ENCODE peak calls at places on chromosomes 2 and 18, in four cellular contexts. P is activated CD8-positive, alpha-beta T cell treated with anti-CD3 and anti-CD28 coated beads for 36 hours; G is bronchial epithelial cell; E is PC-9. H is an unnamed sample.

GRCh38 chr2:109209941-109210340 is 80.9 kb downstream of the SH3RF3 start:
- DNase-seq in P (no peak), E (no peak), G (no peak), H (no peak)

GRCh38 chr2:206983156-206983875 is 44.0 kb downstream of the CPO start:
- DNase-seq in G (no peak), P (no peak), E (peak; percentile 61), H (no peak)

GRCh38 chr2:240351826-240352426 is 83.5 kb upstream of the GPC1 start:
- DNase-seq in P (no peak), G (no peak), E (no peak), H (no peak)

GRCh38 chr2:32832821-32833220 is 113.9 kb upstream of the LTBP1 start:
- DNase-seq in G (peak; percentile 4), E (no peak), P (no peak), H (no peak)

GRCh38 chr2:12852135-12852534 is 135.4 kb downstream of the TRIB2 start:
- DNase-seq in E (no peak), G (no peak), P (no peak), H (no peak)

GRCh38 chr2:69385443-69386151 is 1.4 kb downstream of the GFPT1 start:
- DNase-seq in G (peak; percentile 36), P (no peak), E (peak; percentile 38), H (no peak)

GRCh38 chr18:21933931-21934765 is 193.6 kb downstream of the MIB1 start:
- DNase-seq in G (no peak), E (no peak), P (no peak), H (no peak)

GRCh38 chr18:68796936-68797690 is 767 bp upstream of the CCDC102B start:
- DNase-seq in E (no peak), G (no peak), P (no peak), H (no peak)

GRCh38 chr2:136384541-136385303 is 266.8 kb upstream of the CXCR4 start:
- DNase-seq in P (peak; percentile 61), E (no peak), G (peak; percentile 33), H (peak; percentile 41)

GRCh38 chr2:45432406-45432805 is 178.7 kb downstream of the SRBD1 start:
- DNase-seq in P (no peak), E (no peak), G (peak; percentile 31), H (no peak)

GRCh38 chr2:194672994-194673393 is 984.0 kb upstream of the SLC39A10 start:
- DNase-seq in G (peak; percentile 33), P (no peak), E (no peak), H (no peak)

GRCh38 chr2:102107741-102108070 is 34.8 kb upstream of the IL1R1 start:
- DNase-seq in P (no peak), E (no peak), G (no peak), H (no peak)

GRCh38 chr2:24411488-24412146 is 51.3 kb upstream of the ITSN2 start:
- DNase-seq in E (no peak), P (no peak), G (no peak), H (no peak)

GRCh38 chr2:195672674-195673073 is 15.6 kb downstream of the SLC39A10 start:
- DNase-seq in G (peak; percentile 39), P (no peak), E (no peak), H (no peak)

GRCh38 chr18:2587788-2588187 is 16.4 kb downstream of the NDC80 start:
- DNase-seq in P (no peak), G (no peak), E (no peak), H (no peak)

GRCh38 chr2:144503221-144503620 is 16.7 kb downstream of the ZEB2 start:
- DNase-seq in G (no peak), P (no peak), E (no peak), H (no peak)

GRCh38 chr2:144501118-144501517 is 18.8 kb downstream of the ZEB2 start:
- DNase-seq in E (no peak), P (no peak), G (no peak), H (no peak)

GRCh38 chr2:144505245-144505801 is 14.6 kb downstream of the ZEB2 start:
- DNase-seq in E (no peak), P (peak; percentile 53), G (no peak), H (no peak)

GRCh38 chr2:144502356-144502755 is 17.6 kb downstream of the ZEB2 start:
- DNase-seq in P (no peak), E (no peak), G (no peak), H (no peak)

DNA sequence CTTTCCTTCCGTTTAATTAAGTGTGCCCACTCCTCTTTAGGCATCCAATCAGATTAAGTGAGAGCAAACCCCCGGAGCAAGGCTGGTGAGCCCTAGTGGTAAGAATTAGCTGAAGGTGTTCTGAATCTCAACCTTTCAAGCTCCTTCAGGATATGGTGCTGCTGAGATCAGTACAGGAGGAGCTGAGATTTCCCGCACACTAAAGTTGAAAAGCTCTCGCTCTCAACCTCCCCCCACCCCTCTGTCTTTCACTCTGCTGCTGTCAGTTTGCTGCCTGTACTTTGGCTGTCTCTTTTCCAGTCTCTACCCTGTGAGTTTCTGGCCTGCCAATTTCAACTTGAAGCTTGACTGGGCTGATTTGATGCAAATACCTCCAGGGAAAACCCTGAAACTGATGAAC is 15.7 kb downstream of the ZEB2 start:
- DNase-seq in G (no peak), E (no peak), P (no peak), H (no peak)
- TF ChIP-seq CTCF in G (no peak), E (no peak), P (no peak), H (no peak)

GRCh38 chr2:49459314-49459993 is 305.1 kb upstream of the FSHR start:
- DNase-seq in E (no peak), P (no peak), G (no peak), H (no peak)
- TF ChIP-seq CTCF in E (no peak), P (no peak), G (no peak), H (no peak)

GRCh38 chr18:41721103-41721502 is 233.9 kb upstream of the PIK3C3 start:
- DNase-seq in P (no peak), E (no peak), G (no peak), H (no peak)

GRCh38 chr18:41720226-41720625 is 234.8 kb upstream of the PIK3C3 start:
- DNase-seq in P (no peak), G (no peak), E (no peak), H (no peak)

GRCh38 chr18:41724195-41724594 is 230.8 kb upstream of the PIK3C3 start:
- DNase-seq in E (no peak), P (no peak), G (no peak), H (no peak)

GRCh38 chr18:41714872-41715271 is 240.2 kb upstream of the PIK3C3 start:
- DNase-seq in E (no peak), P (no peak), G (no peak), H (no peak)

GRCh38 chr18:41719808-41720207 is 235.2 kb upstream of the PIK3C3 start:
- DNase-seq in E (no peak), G (no peak), P (no peak), H (no peak)
- TF ChIP-seq CTCF in E (no peak), G (no peak), P (no peak), H (no peak)

GRCh38 chr2:127153691-127154158 is 46.8 kb upstream of the BIN1 start:
- DNase-seq in E (peak; percentile 95), P (no peak), G (peak; percentile 69), H (no peak)

GRCh38 chr2:127146820-127147502 is 40.0 kb upstream of the BIN1 start:
- DNase-seq in G (no peak), P (no peak), E (peak; percentile 47), H (no peak)

GRCh38 chr2:127149384-127149783 is 42.4 kb upstream of the BIN1 start:
- DNase-seq in P (no peak), G (peak; percentile 88), E (peak; percentile 98), H (no peak)

GRCh38 chr2:127154396-127154795 is 47.4 kb upstream of the BIN1 start:
- DNase-seq in G (no peak), P (no peak), E (no peak), H (no peak)

DNA sequence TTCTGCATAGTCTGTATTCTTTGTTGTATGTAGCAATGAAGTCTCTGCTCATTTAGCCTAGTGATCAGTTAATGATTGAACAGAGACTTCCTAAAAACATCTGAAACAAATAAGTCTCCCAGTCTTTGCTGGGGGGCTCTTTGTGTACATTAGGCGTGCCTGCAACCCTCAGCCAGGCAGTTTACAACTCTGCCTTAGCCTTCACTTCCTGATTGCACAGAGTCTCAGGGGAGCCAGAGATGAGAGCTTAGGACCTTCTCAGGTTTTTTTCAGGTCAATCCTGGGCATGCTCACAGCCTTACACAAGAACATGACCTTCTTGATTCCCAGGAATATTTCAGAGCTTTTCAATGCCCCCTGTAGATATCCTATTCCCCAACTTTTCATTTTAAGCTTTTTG is 44.0 kb upstream of the BIN1 start:
- DNase-seq in G (no peak), E (no peak), P (no peak), H (no peak)
- TF ChIP-seq CTCF in G (no peak), E (no peak), P (no peak), H (no peak)

GRCh38 chr2:20650412-20650879 is 452 bp downstream of the HS1BP3 start:
- DNase-seq in G (peak; percentile 22), P (peak; percentile 31), E (no peak), H (peak; percentile 56)
- TF ChIP-seq CTCF in G (no peak), P (no peak), E (no peak), H (no peak)